ENCODE peak calls at places on chromosomes 2 and 18, in five cellular contexts. W is fibroblast of lung, I is heart left ventricle, R is upper lobe of right lung, K is mesothelial cell of epicardium. T is an unnamed sample.

GRCh38 chr2:79191816-79192215 is 32.3 kb upstream of the REG3A start:
- DNase-seq in W (no peak), I (no peak), R (no peak), K (no peak), T (no peak)

GRCh38 chr2:167052825-167053224 is 164.5 kb downstream of the XIRP2 start:
- DNase-seq in W (peak), I (no peak), R (no peak), K (no peak), T (no peak)

GRCh38 chr2:68833162-68833561 is 38.0 kb downstream of the BMP10 start:
- DNase-seq in W (no peak), I (no peak), R (no peak), K (no peak), T (no peak)

GRCh38 chr2:213420829-213421385 is 136.6 kb downstream of the SPAG16 start:
- DNase-seq in W (no peak), I (no peak), R (no peak), K (no peak), T (no peak)

GRCh38 chr2:168961450-168962229 is 60.5 kb downstream of the G6PC2 start:
- DNase-seq in W (peak), I (no peak), R (no peak), K (no peak), T (no peak)

GRCh38 chr2:31531101-31531500 is 49.6 kb downstream of the SRD5A2 start:
- DNase-seq in W (no peak), I (no peak), R (no peak), K (no peak), T (no peak)

GRCh38 chr2:139622691-139623090 is 842.5 kb upstream of the NXPH2 start:
- DNase-seq in W (no peak), I (no peak), R (no peak), K (no peak), T (no peak)

GRCh38 chr2:129741165-129741564 is 238.3 kb upstream of the RAB6C start:
- DNase-seq in W (no peak), I (no peak), R (no peak), K (no peak), T (no peak)

GRCh38 chr2:160334028-160334729 is 134.1 kb upstream of the ITGB6 start:
- DNase-seq in W (peak), I (no peak), R (no peak), K (no peak), T (no peak)

GRCh38 chr2:50952596-50952995 is 79.3 kb downstream of the NRXN1 start:
- DNase-seq in W (peak), I (no peak), R (no peak), K (no peak), T (no peak)

GRCh38 chr2:120654383-120655134 is 81.1 kb upstream of the GLI2 start:
- DNase-seq in W (no peak), I (peak), R (no peak), K (no peak), T (no peak)

GRCh38 chr18:79910563-79910962 is 40.9 kb downstream of the SLC66A2 start:
- DNase-seq in W (no peak), I (no peak), R (no peak), K (no peak), T (no peak)

GRCh38 chr2:208156439-208156838 is 7.0 kb downstream of the CRYGA start:
- DNase-seq in W (no peak), I (no peak), R (no peak), K (no peak), T (no peak)

GRCh38 chr18:13218376-13219011 is at the start of gene LDLRAD4:
- DNase-seq in W (peak), I (peak), R (no peak), K (no peak), T (no peak)

GRCh38 chr2:161004379-161004778 is 155.8 kb upstream of the TANK start:
- DNase-seq in W (peak), I (no peak), R (no peak), K (no peak), T (no peak)

GRCh38 chr2:39359453-39360038 is 77.5 kb downstream of the MAP4K3 start:
- DNase-seq in W (no peak), I (no peak), R (no peak), K (no peak), T (no peak)

GRCh38 chr2:11749646-11750349 is 3.4 kb downstream of the LPIN1 start:
- DNase-seq in W (peak), I (no peak), R (no peak), K (no peak), T (no peak)

GRCh38 chr2:221758076-221758475 is 186.0 kb upstream of the EPHA4 start:
- DNase-seq in W (no peak), I (no peak), R (no peak), K (no peak), T (no peak)

GRCh38 chr18:30522288-30522929 is 520.1 kb downstream of the DSC3 start:
- DNase-seq in W (no peak), I (no peak), R (no peak), K (no peak), T (no peak)

GRCh38 chr18:79401494-79402208 is 5.9 kb downstream of the NFATC1 start:
- DNase-seq in W (no peak), I (no peak), R (peak), K (no peak), T (no peak)

GRCh38 chr2:112996635-112997034 is 8.6 kb upstream of the IL36A start:
- DNase-seq in W (no peak), I (no peak), R (no peak), K (no peak), T (no peak)

GRCh38 chr2:198441246-198441645 is 636.9 kb downstream of the PLCL1 start:
- DNase-seq in W (peak), I (no peak), R (no peak), K (no peak), T (no peak)

GRCh38 chr2:30301551-30301950 is 70.2 kb downstream of the LBH start:
- DNase-seq in W (peak), I (no peak), R (no peak), K (no peak), T (no peak)

GRCh38 chr2:166333809-166334208 is 41.9 kb downstream of the SCN9A start:
- DNase-seq in W (no peak), I (no peak), R (no peak), K (no peak), T (no peak)

GRCh38 chr2:66839551-66840320 is 404.8 kb downstream of the MEIS1 start:
- DNase-seq in W (peak), I (no peak), R (no peak), K (no peak), T (no peak)

GRCh38 chr2:19743641-19744040 is 158.1 kb downstream of the TTC32 start:
- DNase-seq in W (no peak), I (no peak), R (no peak), K (no peak), T (no peak)

GRCh38 chr2:205930209-205930608 is 155.8 kb downstream of the INO80D start:
- DNase-seq in W (peak), I (no peak), R (no peak), K (no peak), T (no peak)

GRCh38 chr2:65329551-65329950 is 101.9 kb downstream of the ACTR2 start:
- DNase-seq in W (no peak), I (no peak), R (no peak), K (no peak), T (no peak)

GRCh38 chr2:163565192-163565591 is 170.6 kb downstream of the FIGN start:
- DNase-seq in W (no peak), I (no peak), R (no peak), K (no peak), T (no peak)

GRCh38 chr2:150584081-150584480 is 96.6 kb upstream of the RND3 start:
- DNase-seq in W (no peak), I (no peak), R (no peak), K (no peak), T (no peak)

GRCh38 chr2:171244466-171244969 is 83.8 kb upstream of the TLK1 start:
- DNase-seq in W (peak), I (no peak), R (no peak), K (no peak), T (no peak)

GRCh38 chr2:96698221-96698861 is 41.5 kb downstream of the LMAN2L start:
- DNase-seq in W (no peak), I (no peak), R (no peak), K (no peak), T (no peak)

GRCh38 chr18:73407506-73407905 is 539.7 kb upstream of the NETO1 start:
- DNase-seq in W (peak), I (no peak), R (no peak), K (no peak), T (no peak)

GRCh38 chr2:135245055-135245454 is 193.0 kb downstream of the RAB3GAP1 start:
- DNase-seq in W (peak), I (no peak), R (no peak), K (no peak), T (no peak)

GRCh38 chr2:48723125-48723524 is 32.4 kb downstream of the LHCGR start:
- DNase-seq in W (peak), I (no peak), R (no peak), K (no peak), T (no peak)

GRCh38 chr2:145483854-145484253 is 963.9 kb upstream of the ZEB2 start:
- DNase-seq in W (no peak), I (no peak), R (no peak), K (no peak), T (no peak)

GRCh38 chr2:145488571-145488970 is 968.7 kb upstream of the ZEB2 start:
- DNase-seq in W (peak), I (no peak), R (no peak), K (no peak), T (no peak)

GRCh38 chr2:145481334-145481922 is 961.5 kb upstream of the ZEB2 start:
- DNase-seq in W (no peak), I (no peak), R (no peak), K (no peak), T (no peak)

DNA sequence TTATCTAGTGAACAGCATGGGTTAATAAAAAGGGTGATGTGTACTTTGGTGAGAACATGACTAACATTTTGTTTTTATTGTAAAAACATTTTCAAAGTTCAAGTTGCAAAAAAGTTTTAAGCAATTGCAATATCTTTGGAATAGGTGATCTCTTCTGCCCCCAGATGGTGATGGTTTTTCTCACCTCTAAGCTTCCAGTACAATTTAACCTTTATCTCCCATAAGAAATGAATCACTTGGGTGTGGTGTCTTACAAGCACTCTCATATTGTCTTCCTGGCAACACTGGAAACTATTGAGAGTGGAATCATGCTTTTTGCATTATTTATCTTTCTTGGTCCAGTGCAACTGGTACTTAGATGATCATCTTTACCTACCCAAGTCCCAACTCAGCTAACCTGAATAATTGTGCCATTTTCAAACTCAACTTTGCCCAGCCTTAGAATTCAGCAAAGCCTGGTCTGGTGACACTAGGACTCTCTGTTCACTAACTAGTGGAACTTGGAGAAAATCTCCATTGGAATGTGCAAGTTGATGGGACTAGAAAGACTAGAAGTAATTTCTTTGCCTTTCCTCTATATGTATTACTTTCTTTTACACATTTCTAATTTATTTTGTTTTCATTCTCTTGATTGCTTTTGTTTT is 964.6 kb upstream of the ZEB2 start:
- DNase-seq in W (peak), I (no peak), R (no peak), K (no peak), T (no peak)
- TF ChIP-seq CTCF in W (peak), I (peak), R (peak), K (no peak), T (no peak)

DNA sequence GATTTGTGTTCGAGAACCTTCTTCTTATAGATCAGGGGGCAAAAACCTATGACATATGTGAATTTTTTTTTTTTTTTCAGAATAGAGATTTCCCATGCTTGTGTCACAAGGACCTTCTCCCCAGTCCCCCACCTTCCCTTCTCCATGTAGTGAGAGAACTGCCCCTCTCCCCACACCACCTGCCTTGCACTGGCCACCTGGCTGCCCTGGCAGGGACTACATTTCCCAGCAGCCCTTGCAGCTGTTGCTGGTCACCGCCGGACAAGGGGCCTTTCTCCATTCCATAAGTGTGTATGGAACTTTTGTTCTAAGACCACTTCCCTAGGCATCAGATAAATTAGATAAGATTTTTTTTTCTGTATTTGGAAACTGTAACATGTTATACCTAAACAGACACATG is 22.2 kb downstream of the MBP start:
- DNase-seq in W (no peak), I (no peak), R (no peak), K (no peak), T (no peak)
- TF ChIP-seq CTCF in W (no peak), I (no peak), R (no peak), K (no peak), T (no peak)

GRCh38 chr2:8345200-8345599 is 336.7 kb upstream of the ID2 start:
- DNase-seq in W (no peak), I (no peak), R (no peak), K (no peak), T (no peak)

GRCh38 chr2:8346238-8346637 is 335.6 kb upstream of the ID2 start:
- DNase-seq in W (no peak), I (no peak), R (no peak), K (no peak), T (no peak)

GRCh38 chr2:8344725-8345124 is 337.1 kb upstream of the ID2 start:
- DNase-seq in W (no peak), I (no peak), R (no peak), K (no peak), T (no peak)

GRCh38 chr2:8346706-8347430 is 335.0 kb upstream of the ID2 start:
- DNase-seq in W (no peak), I (no peak), R (no peak), K (no peak), T (no peak)

GRCh38 chr2:8342407-8342806 is 339.4 kb upstream of the ID2 start:
- DNase-seq in W (no peak), I (no peak), R (no peak), K (no peak), T (no peak)
- TF ChIP-seq CTCF in W (no peak), I (no peak), R (no peak), K (no peak), T (no peak)

GRCh38 chr18:10453885-10454772 is at the start of gene APCDD1:
- DNase-seq in W (peak), I (peak), R (peak), K (peak), T (peak)

GRCh38 chr18:10456718-10457499 is 2.5 kb downstream of the APCDD1 start:
- DNase-seq in W (no peak), I (no peak), R (no peak), K (no peak), T (no peak)

GRCh38 chr18:10453261-10453884 is 1.1 kb upstream of the APCDD1 start:
- DNase-seq in W (no peak), I (no peak), R (no peak), K (no peak), T (no peak)

GRCh38 chr18:10455726-10456453 is 1.5 kb downstream of the APCDD1 start:
- DNase-seq in W (no peak), I (no peak), R (no peak), K (no peak), T (no peak)

GRCh38 chr18:10454800-10455550 is 540 bp downstream of the APCDD1 start:
- DNase-seq in W (no peak), I (peak), R (peak), K (peak), T (no peak)
- TF ChIP-seq CTCF in W (no peak), I (no peak), R (no peak), K (no peak), T (no peak)

GRCh38 chr2:237744613-237745249 is 53.8 kb upstream of the RBM44 start:
- DNase-seq in W (no peak), I (peak), R (peak), K (peak), T (peak)

GRCh38 chr2:237743024-237743423 is 55.6 kb upstream of the RBM44 start:
- DNase-seq in W (no peak), I (no peak), R (no peak), K (no peak), T (no peak)

GRCh38 chr2:237742614-237743013 is 56.0 kb upstream of the RBM44 start:
- DNase-seq in W (no peak), I (no peak), R (no peak), K (no peak), T (no peak)

GRCh38 chr2:237744270-237744612 is 54.3 kb upstream of the RBM44 start:
- DNase-seq in W (no peak), I (no peak), R (no peak), K (no peak), T (no peak)

GRCh38 chr2:237743561-237744269 is 54.9 kb upstream of the RBM44 start:
- DNase-seq in W (peak), I (no peak), R (no peak), K (no peak), T (no peak)
- TF ChIP-seq CTCF in W (peak), I (no peak), R (no peak), K (peak), T (no peak)

DNA sequence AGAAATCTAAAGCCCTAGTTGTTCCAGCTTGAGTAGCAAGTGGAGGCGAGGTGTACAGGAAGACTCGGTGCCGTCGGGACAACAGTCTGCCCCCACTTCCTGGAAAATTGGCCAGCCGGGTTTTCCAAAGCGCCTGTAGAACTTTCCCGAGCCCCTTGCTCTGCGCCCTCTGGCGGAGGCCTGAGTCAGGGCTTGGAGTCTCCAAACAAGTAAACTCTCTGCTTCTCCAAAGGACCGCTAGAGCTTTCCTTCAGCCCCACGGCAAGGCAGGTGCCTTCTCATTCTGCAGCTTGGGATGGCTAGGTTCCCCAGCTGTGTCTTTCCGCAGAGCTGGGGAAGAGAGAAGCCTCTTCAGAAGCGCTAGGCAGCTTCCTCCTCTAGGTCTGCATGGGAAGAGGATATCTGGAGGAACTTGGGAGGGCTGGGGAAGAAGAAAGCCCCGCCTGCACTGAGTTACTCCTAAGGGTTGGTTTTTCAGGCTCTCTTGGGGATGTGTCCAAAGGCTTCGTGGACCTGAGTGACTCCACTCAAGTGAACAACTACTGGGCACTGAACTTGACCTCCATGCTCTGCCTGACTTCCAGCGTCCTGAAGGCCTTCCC is 729 bp downstream of the SPR start:
- DNase-seq in W (peak), I (peak), R (peak), K (peak), T (peak)
- TF ChIP-seq CTCF in W (peak), I (peak), R (peak), K (peak), T (peak)

DNA sequence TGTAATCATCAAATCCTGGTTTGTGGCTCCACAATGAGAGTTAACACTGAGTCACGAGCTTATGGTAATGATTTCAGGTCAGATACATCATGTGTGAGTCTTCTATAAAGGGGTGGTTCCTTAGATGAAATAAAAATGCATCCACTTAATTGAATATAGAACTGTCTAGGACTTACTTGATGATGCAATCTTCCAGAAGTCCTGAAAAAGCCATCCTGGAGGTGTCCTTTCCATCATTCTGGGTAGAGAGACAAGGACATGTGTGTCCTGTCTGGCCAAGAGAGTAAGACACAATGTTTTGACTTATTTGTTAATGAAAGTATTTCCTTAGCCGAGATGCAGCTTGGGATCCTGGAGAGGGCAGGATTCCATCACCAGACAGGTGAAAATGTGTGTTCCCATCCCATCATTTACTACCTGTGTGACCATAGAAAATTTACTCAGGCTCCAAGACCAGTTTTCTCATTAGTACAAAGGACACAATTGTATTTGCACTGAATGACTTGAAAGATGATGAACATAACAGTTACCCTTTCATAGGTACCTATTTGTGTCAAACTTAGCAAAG is 1539.7 kb upstream of the PIK3C3 start:
- DNase-seq in W (no peak), I (no peak), R (no peak), K (no peak), T (no peak)
- TF ChIP-seq CTCF in W (no peak), I (no peak), R (no peak), K (no peak), T (no peak)

DNA sequence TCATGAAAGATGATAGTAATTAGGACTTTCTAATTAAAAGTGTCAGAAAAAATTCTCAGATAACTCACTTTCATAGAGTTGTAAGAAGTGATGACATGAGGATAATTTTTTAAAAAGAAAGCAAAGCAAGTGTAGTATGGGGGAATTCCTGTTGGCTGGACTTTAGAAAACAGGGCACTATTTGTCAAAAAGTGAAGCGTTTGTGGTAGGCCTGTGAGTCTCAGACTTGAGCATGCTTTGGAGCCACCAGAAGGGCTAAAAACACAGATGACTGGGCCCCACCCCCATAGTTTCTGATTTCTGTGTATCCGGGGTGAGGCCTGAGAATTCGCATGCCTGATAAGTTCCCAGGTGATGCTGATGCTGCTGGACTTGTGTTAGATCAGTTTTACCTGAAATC is 222.6 kb upstream of the LRRTM1 start:
- DNase-seq in W (no peak), I (no peak), R (no peak), K (no peak), T (no peak)
- TF ChIP-seq CTCF in W (no peak), I (no peak), R (no peak), K (no peak), T (no peak)

T was measured in activated B cell treated with CpG ODN at 0.5 μM for 24 hours.